ENCODE peak calls at places on chromosomes 7 and 10, in nine cellular contexts. One of them, this sample, is unnamed.

GRCh38 chr7:48259463-48260280 is 88.4 kb downstream of the ABCA13 start:
- DNase-seq in cardiac muscle cell: no peak
- DNase-seq in suprapubic skin: no peak
- DNase-seq in kidney epithelial cell: no peak
- DNase-seq in SK-N-SH: no peak
- DNase-seq in NB4: no peak
- DNase-seq in AG09309: no peak
- DNase-seq in heart left ventricle: no peak
- DNase-seq in HCT116: no peak
- DNase-seq in this sample: no peak

GRCh38 chr7:76396039-76396732 is 13.3 kb downstream of the SSC4D start:
- DNase-seq in cardiac muscle cell: no peak
- DNase-seq in suprapubic skin: no peak
- DNase-seq in kidney epithelial cell: no peak
- DNase-seq in SK-N-SH: no peak
- DNase-seq in NB4: no peak
- DNase-seq in AG09309: no peak
- DNase-seq in heart left ventricle: no peak
- DNase-seq in HCT116: no peak
- DNase-seq in this sample: no peak

GRCh38 chr7:120973849-120974248 is 14.7 kb upstream of the CPED1 start:
- DNase-seq in cardiac muscle cell: no peak
- DNase-seq in suprapubic skin: no peak
- DNase-seq in kidney epithelial cell: no peak
- DNase-seq in SK-N-SH: no peak
- DNase-seq in NB4: peak
- DNase-seq in AG09309: no peak
- DNase-seq in heart left ventricle: no peak
- DNase-seq in HCT116: no peak
- DNase-seq in this sample: no peak

GRCh38 chr10:75967491-75967890 is 536.1 kb downstream of the LRMDA start:
- DNase-seq in cardiac muscle cell: no peak
- DNase-seq in suprapubic skin: no peak
- DNase-seq in kidney epithelial cell: no peak
- DNase-seq in SK-N-SH: no peak
- DNase-seq in NB4: no peak
- DNase-seq in AG09309: no peak
- DNase-seq in heart left ventricle: no peak
- DNase-seq in HCT116: no peak
- DNase-seq in this sample: no peak

GRCh38 chr7:70334883-70335282 is 736.6 kb downstream of the AUTS2 start:
- DNase-seq in cardiac muscle cell: no peak
- DNase-seq in suprapubic skin: no peak
- DNase-seq in kidney epithelial cell: no peak
- DNase-seq in SK-N-SH: no peak
- DNase-seq in NB4: no peak
- DNase-seq in AG09309: no peak
- DNase-seq in heart left ventricle: no peak
- DNase-seq in HCT116: no peak
- DNase-seq in this sample: no peak

GRCh38 chr7:121037828-121038716 is 49.6 kb downstream of the CPED1 start:
- DNase-seq in cardiac muscle cell: no peak
- DNase-seq in suprapubic skin: no peak
- DNase-seq in kidney epithelial cell: no peak
- DNase-seq in SK-N-SH: no peak
- DNase-seq in NB4: no peak
- DNase-seq in AG09309: no peak
- DNase-seq in heart left ventricle: no peak
- DNase-seq in HCT116: no peak
- DNase-seq in this sample: no peak

GRCh38 chr10:102704915-102705314 is 9.3 kb downstream of the ARL3 start:
- DNase-seq in cardiac muscle cell: no peak
- DNase-seq in suprapubic skin: no peak
- DNase-seq in kidney epithelial cell: no peak
- DNase-seq in SK-N-SH: no peak
- DNase-seq in NB4: no peak
- DNase-seq in AG09309: no peak
- DNase-seq in heart left ventricle: no peak
- DNase-seq in HCT116: no peak
- DNase-seq in this sample: no peak

GRCh38 chr10:76408646-76409045 is 977.2 kb downstream of the LRMDA start:
- DNase-seq in cardiac muscle cell: no peak
- DNase-seq in suprapubic skin: no peak
- DNase-seq in kidney epithelial cell: no peak
- DNase-seq in SK-N-SH: no peak
- DNase-seq in NB4: no peak
- DNase-seq in AG09309: no peak
- DNase-seq in heart left ventricle: no peak
- DNase-seq in HCT116: no peak
- DNase-seq in this sample: no peak

GRCh38 chr10:133528845-133529575 is 1.8 kb downstream of the CYP2E1 start:
- DNase-seq in cardiac muscle cell: no peak
- DNase-seq in suprapubic skin: no peak
- DNase-seq in kidney epithelial cell: no peak
- DNase-seq in SK-N-SH: peak
- DNase-seq in NB4: peak
- DNase-seq in AG09309: no peak
- DNase-seq in heart left ventricle: no peak
- DNase-seq in HCT116: no peak
- DNase-seq in this sample: no peak

GRCh38 chr10:71486465-71487114 is 89.9 kb downstream of the CDH23 start:
- DNase-seq in cardiac muscle cell: peak
- DNase-seq in suprapubic skin: no peak
- DNase-seq in kidney epithelial cell: no peak
- DNase-seq in SK-N-SH: peak
- DNase-seq in NB4: peak
- DNase-seq in AG09309: no peak
- DNase-seq in heart left ventricle: peak
- DNase-seq in HCT116: peak
- DNase-seq in this sample: no peak

GRCh38 chr10:101938316-101939272 is 95.0 kb upstream of the KCNIP2 start:
- DNase-seq in cardiac muscle cell: peak
- DNase-seq in suprapubic skin: no peak
- DNase-seq in kidney epithelial cell: peak
- DNase-seq in SK-N-SH: no peak
- DNase-seq in NB4: no peak
- DNase-seq in AG09309: peak
- DNase-seq in heart left ventricle: no peak
- DNase-seq in HCT116: peak
- DNase-seq in this sample: no peak

GRCh38 chr7:86733783-86734182 is 90.1 kb downstream of the GRM3 start:
- DNase-seq in cardiac muscle cell: no peak
- DNase-seq in suprapubic skin: no peak
- DNase-seq in kidney epithelial cell: no peak
- DNase-seq in SK-N-SH: no peak
- DNase-seq in NB4: peak
- DNase-seq in AG09309: no peak
- DNase-seq in heart left ventricle: no peak
- DNase-seq in HCT116: no peak
- DNase-seq in this sample: no peak

GRCh38 chr7:22935269-22935668 is 78.7 kb downstream of the HYCC1 start:
- DNase-seq in cardiac muscle cell: no peak
- DNase-seq in suprapubic skin: no peak
- DNase-seq in kidney epithelial cell: no peak
- DNase-seq in SK-N-SH: no peak
- DNase-seq in NB4: no peak
- DNase-seq in AG09309: no peak
- DNase-seq in heart left ventricle: no peak
- DNase-seq in HCT116: no peak
- DNase-seq in this sample: no peak

GRCh38 chr7:50164552-50165220 is 71.6 kb upstream of the ZPBP start:
- DNase-seq in cardiac muscle cell: no peak
- DNase-seq in suprapubic skin: no peak
- DNase-seq in kidney epithelial cell: no peak
- DNase-seq in SK-N-SH: no peak
- DNase-seq in NB4: no peak
- DNase-seq in AG09309: no peak
- DNase-seq in heart left ventricle: no peak
- DNase-seq in HCT116: no peak
- DNase-seq in this sample: no peak

GRCh38 chr7:105782391-105783063 is 93.9 kb downstream of the ATXN7L1 start:
- DNase-seq in cardiac muscle cell: no peak
- DNase-seq in suprapubic skin: no peak
- DNase-seq in kidney epithelial cell: peak
- DNase-seq in SK-N-SH: no peak
- DNase-seq in NB4: no peak
- DNase-seq in AG09309: peak
- DNase-seq in heart left ventricle: no peak
- DNase-seq in HCT116: no peak
- DNase-seq in this sample: no peak

GRCh38 chr10:71138126-71138860 is 74.1 kb upstream of the UNC5B start:
- DNase-seq in cardiac muscle cell: no peak
- DNase-seq in suprapubic skin: no peak
- DNase-seq in kidney epithelial cell: no peak
- DNase-seq in SK-N-SH: no peak
- DNase-seq in NB4: no peak
- DNase-seq in AG09309: no peak
- DNase-seq in heart left ventricle: peak
- DNase-seq in HCT116: no peak
- DNase-seq in this sample: no peak

GRCh38 chr10:12504628-12505027 is 155.3 kb downstream of the CAMK1D start:
- DNase-seq in cardiac muscle cell: no peak
- DNase-seq in suprapubic skin: peak
- DNase-seq in kidney epithelial cell: no peak
- DNase-seq in SK-N-SH: no peak
- DNase-seq in NB4: no peak
- DNase-seq in AG09309: no peak
- DNase-seq in heart left ventricle: no peak
- DNase-seq in HCT116: no peak
- DNase-seq in this sample: no peak

GRCh38 chr10:99382181-99382580 is 48.2 kb downstream of the GOT1 start:
- DNase-seq in cardiac muscle cell: no peak
- DNase-seq in suprapubic skin: no peak
- DNase-seq in kidney epithelial cell: no peak
- DNase-seq in SK-N-SH: no peak
- DNase-seq in NB4: no peak
- DNase-seq in AG09309: no peak
- DNase-seq in heart left ventricle: no peak
- DNase-seq in HCT116: no peak
- DNase-seq in this sample: no peak

GRCh38 chr10:67697646-67698245 is 1.8 kb upstream of the CTNNA3 start:
- DNase-seq in cardiac muscle cell: peak
- DNase-seq in suprapubic skin: no peak
- DNase-seq in kidney epithelial cell: peak
- DNase-seq in SK-N-SH: peak
- DNase-seq in NB4: peak
- DNase-seq in AG09309: peak
- DNase-seq in heart left ventricle: no peak
- DNase-seq in HCT116: peak
- DNase-seq in this sample: peak

GRCh38 chr7:95342642-95343252 is 18.4 kb upstream of the PON1 start:
- DNase-seq in cardiac muscle cell: no peak
- DNase-seq in suprapubic skin: no peak
- DNase-seq in kidney epithelial cell: no peak
- DNase-seq in SK-N-SH: no peak
- DNase-seq in NB4: no peak
- DNase-seq in AG09309: no peak
- DNase-seq in heart left ventricle: no peak
- DNase-seq in HCT116: no peak
- DNase-seq in this sample: no peak
- TF ChIP-seq CTCF in cardiac muscle cell: peak
- TF ChIP-seq CTCF in suprapubic skin: no peak
- TF ChIP-seq CTCF in kidney epithelial cell: no peak
- TF ChIP-seq CTCF in SK-N-SH: peak
- TF ChIP-seq CTCF in NB4: no peak
- TF ChIP-seq CTCF in AG09309: no peak
- TF ChIP-seq CTCF in heart left ventricle: no peak
- TF ChIP-seq CTCF in HCT116: peak
- TF ChIP-seq CTCF in this sample: no peak

GRCh38 chr10:14371616-14372015 is 40.9 kb upstream of the FRMD4A start:
- DNase-seq in cardiac muscle cell: no peak
- DNase-seq in suprapubic skin: no peak
- DNase-seq in kidney epithelial cell: no peak
- DNase-seq in SK-N-SH: no peak
- DNase-seq in NB4: no peak
- DNase-seq in AG09309: no peak
- DNase-seq in heart left ventricle: no peak
- DNase-seq in HCT116: no peak
- DNase-seq in this sample: no peak
- H3K4me3 ChIP-seq in cardiac muscle cell: no peak
- H3K4me3 ChIP-seq in suprapubic skin: no peak
- H3K4me3 ChIP-seq in kidney epithelial cell: no peak
- H3K4me3 ChIP-seq in SK-N-SH: no peak
- H3K4me3 ChIP-seq in NB4: no peak
- H3K4me3 ChIP-seq in AG09309: no peak
- H3K4me3 ChIP-seq in heart left ventricle: no peak
- H3K4me3 ChIP-seq in HCT116: no peak
- H3K4me3 ChIP-seq in this sample: no peak

GRCh38 chr10:79608505-79609375 is 2.0 kb upstream of the SFTPA1 start:
- DNase-seq in cardiac muscle cell: peak
- DNase-seq in suprapubic skin: no peak
- DNase-seq in kidney epithelial cell: no peak
- DNase-seq in SK-N-SH: peak
- DNase-seq in NB4: peak
- DNase-seq in AG09309: no peak
- DNase-seq in heart left ventricle: no peak
- DNase-seq in HCT116: peak
- DNase-seq in this sample: no peak
- TF ChIP-seq CTCF in cardiac muscle cell: peak
- TF ChIP-seq CTCF in suprapubic skin: no peak
- TF ChIP-seq CTCF in kidney epithelial cell: peak
- TF ChIP-seq CTCF in SK-N-SH: peak
- TF ChIP-seq CTCF in NB4: peak
- TF ChIP-seq CTCF in AG09309: peak
- TF ChIP-seq CTCF in heart left ventricle: peak
- TF ChIP-seq CTCF in HCT116: peak
- TF ChIP-seq CTCF in this sample: peak

GRCh38 chr10:7397636-7398035 is 13.2 kb downstream of the SFMBT2 start:
- DNase-seq in cardiac muscle cell: peak
- DNase-seq in suprapubic skin: no peak
- DNase-seq in kidney epithelial cell: no peak
- DNase-seq in SK-N-SH: no peak
- DNase-seq in NB4: no peak
- DNase-seq in AG09309: no peak
- DNase-seq in heart left ventricle: peak
- DNase-seq in HCT116: no peak
- DNase-seq in this sample: no peak

GRCh38 chr10:7401156-7401555 is 9.7 kb downstream of the SFMBT2 start:
- DNase-seq in cardiac muscle cell: no peak
- DNase-seq in suprapubic skin: no peak
- DNase-seq in kidney epithelial cell: no peak
- DNase-seq in SK-N-SH: no peak
- DNase-seq in NB4: no peak
- DNase-seq in AG09309: no peak
- DNase-seq in heart left ventricle: no peak
- DNase-seq in HCT116: no peak
- DNase-seq in this sample: no peak

GRCh38 chr10:7400068-7400824 is 10.6 kb downstream of the SFMBT2 start:
- DNase-seq in cardiac muscle cell: no peak
- DNase-seq in suprapubic skin: no peak
- DNase-seq in kidney epithelial cell: no peak
- DNase-seq in SK-N-SH: peak
- DNase-seq in NB4: no peak
- DNase-seq in AG09309: no peak
- DNase-seq in heart left ventricle: peak
- DNase-seq in HCT116: no peak
- DNase-seq in this sample: no peak

GRCh38 chr10:7399533-7399932 is 11.3 kb downstream of the SFMBT2 start:
- DNase-seq in cardiac muscle cell: no peak
- DNase-seq in suprapubic skin: no peak
- DNase-seq in kidney epithelial cell: no peak
- DNase-seq in SK-N-SH: no peak
- DNase-seq in NB4: no peak
- DNase-seq in AG09309: no peak
- DNase-seq in heart left ventricle: no peak
- DNase-seq in HCT116: no peak
- DNase-seq in this sample: no peak

GRCh38 chr10:7397049-7397448 is 13.8 kb downstream of the SFMBT2 start:
- DNase-seq in cardiac muscle cell: no peak
- DNase-seq in suprapubic skin: no peak
- DNase-seq in kidney epithelial cell: no peak
- DNase-seq in SK-N-SH: no peak
- DNase-seq in NB4: peak
- DNase-seq in AG09309: no peak
- DNase-seq in heart left ventricle: no peak
- DNase-seq in HCT116: no peak
- DNase-seq in this sample: no peak
- H3K4me3 ChIP-seq in cardiac muscle cell: no peak
- H3K4me3 ChIP-seq in suprapubic skin: no peak
- H3K4me3 ChIP-seq in kidney epithelial cell: no peak
- H3K4me3 ChIP-seq in SK-N-SH: no peak
- H3K4me3 ChIP-seq in NB4: no peak
- H3K4me3 ChIP-seq in AG09309: no peak
- H3K4me3 ChIP-seq in heart left ventricle: no peak
- H3K4me3 ChIP-seq in HCT116: no peak
- H3K4me3 ChIP-seq in this sample: no peak

This sample was measured in epithelial cell of proximal tubule.